ENCODE peak calls at places on chromosome 7, in seven cellular contexts. One of them, this sample, is unnamed.

GRCh38 chr7:2260820-2261219 is 18.8 kb downstream of the NUDT1 start:
- DNase-seq in naive thymus-derived CD4-positive, alpha-beta T cell: no peak
- DNase-seq in stimulated activated effector memory CD8-positive, alpha-beta T cell treated with anti-CD3 and anti-CD28 coated beads, Interleukin-12 subunit alpha, Interleukin-12 subunit beta, amount 100 ng/mL, for 72 hours: no peak
- DNase-seq in tibial nerve: no peak
- DNase-seq in GM06990: no peak
- DNase-seq in NCI-H1105: peak; percentile 79
- DNase-seq in DMS79: peak; percentile 80
- DNase-seq in this sample: no peak

GRCh38 chr7:90736316-90736715 is 140.2 kb downstream of the CDK14 start:
- DNase-seq in DMS79: no peak
- DNase-seq in NCI-H1105: no peak
- DNase-seq in tibial nerve: no peak
- DNase-seq in naive thymus-derived CD4-positive, alpha-beta T cell: no peak
- DNase-seq in GM06990: no peak
- DNase-seq in stimulated activated effector memory CD8-positive, alpha-beta T cell treated with anti-CD3 and anti-CD28 coated beads, Interleukin-12 subunit alpha, Interleukin-12 subunit beta, amount 100 ng/mL, for 72 hours: no peak
- DNase-seq in this sample: no peak

GRCh38 chr7:38880035-38880434 is 29.0 kb downstream of the VPS41 start:
- DNase-seq in naive thymus-derived CD4-positive, alpha-beta T cell: no peak
- DNase-seq in GM06990: no peak
- DNase-seq in tibial nerve: no peak
- DNase-seq in stimulated activated effector memory CD8-positive, alpha-beta T cell treated with anti-CD3 and anti-CD28 coated beads, Interleukin-12 subunit alpha, Interleukin-12 subunit beta, amount 100 ng/mL, for 72 hours: no peak
- DNase-seq in DMS79: no peak
- DNase-seq in NCI-H1105: no peak
- DNase-seq in this sample: no peak

GRCh38 chr7:8035647-8036518 is 67.3 kb downstream of the GLCCI1 start:
- DNase-seq in tibial nerve: no peak
- DNase-seq in NCI-H1105: no peak
- DNase-seq in stimulated activated effector memory CD8-positive, alpha-beta T cell treated with anti-CD3 and anti-CD28 coated beads, Interleukin-12 subunit alpha, Interleukin-12 subunit beta, amount 100 ng/mL, for 72 hours: peak; percentile 62
- DNase-seq in DMS79: no peak
- DNase-seq in GM06990: no peak
- DNase-seq in naive thymus-derived CD4-positive, alpha-beta T cell: peak; percentile 36
- DNase-seq in this sample: no peak

GRCh38 chr7:131119381-131119780 is 208.3 kb upstream of the MKLN1 start:
- DNase-seq in DMS79: no peak
- DNase-seq in stimulated activated effector memory CD8-positive, alpha-beta T cell treated with anti-CD3 and anti-CD28 coated beads, Interleukin-12 subunit alpha, Interleukin-12 subunit beta, amount 100 ng/mL, for 72 hours: no peak
- DNase-seq in tibial nerve: no peak
- DNase-seq in NCI-H1105: no peak
- DNase-seq in naive thymus-derived CD4-positive, alpha-beta T cell: no peak
- DNase-seq in GM06990: no peak
- DNase-seq in this sample: no peak

GRCh38 chr7:23211542-23211941 is 29.7 kb downstream of the NUP42 start:
- DNase-seq in tibial nerve: no peak
- DNase-seq in GM06990: no peak
- DNase-seq in naive thymus-derived CD4-positive, alpha-beta T cell: no peak
- DNase-seq in DMS79: no peak
- DNase-seq in NCI-H1105: no peak
- DNase-seq in stimulated activated effector memory CD8-positive, alpha-beta T cell treated with anti-CD3 and anti-CD28 coated beads, Interleukin-12 subunit alpha, Interleukin-12 subunit beta, amount 100 ng/mL, for 72 hours: no peak
- DNase-seq in this sample: no peak

GRCh38 chr7:120725376-120726039 is 132.4 kb downstream of the TSPAN12 start:
- DNase-seq in tibial nerve: no peak
- DNase-seq in DMS79: no peak
- DNase-seq in NCI-H1105: peak; percentile 65
- DNase-seq in naive thymus-derived CD4-positive, alpha-beta T cell: no peak
- DNase-seq in stimulated activated effector memory CD8-positive, alpha-beta T cell treated with anti-CD3 and anti-CD28 coated beads, Interleukin-12 subunit alpha, Interleukin-12 subunit beta, amount 100 ng/mL, for 72 hours: no peak
- DNase-seq in GM06990: peak; percentile 4
- DNase-seq in this sample: no peak

GRCh38 chr7:117152213-117153007 is 170.4 kb downstream of the WNT2 start:
- DNase-seq in GM06990: no peak
- DNase-seq in DMS79: peak; percentile 41
- DNase-seq in NCI-H1105: peak; percentile 45
- DNase-seq in stimulated activated effector memory CD8-positive, alpha-beta T cell treated with anti-CD3 and anti-CD28 coated beads, Interleukin-12 subunit alpha, Interleukin-12 subunit beta, amount 100 ng/mL, for 72 hours: no peak
- DNase-seq in tibial nerve: no peak
- DNase-seq in naive thymus-derived CD4-positive, alpha-beta T cell: no peak
- DNase-seq in this sample: no peak

GRCh38 chr7:131109757-131110293 is 217.9 kb upstream of the MKLN1 start:
- DNase-seq in stimulated activated effector memory CD8-positive, alpha-beta T cell treated with anti-CD3 and anti-CD28 coated beads, Interleukin-12 subunit alpha, Interleukin-12 subunit beta, amount 100 ng/mL, for 72 hours: peak; percentile 86
- DNase-seq in DMS79: peak; percentile 30
- DNase-seq in naive thymus-derived CD4-positive, alpha-beta T cell: peak; percentile 57
- DNase-seq in NCI-H1105: peak; percentile 66
- DNase-seq in GM06990: peak; percentile 85
- DNase-seq in tibial nerve: peak; percentile 59
- DNase-seq in this sample: peak; percentile 64

GRCh38 chr7:116166167-116166566 is 44.2 kb upstream of the TES start:
- DNase-seq in NCI-H1105: no peak
- DNase-seq in DMS79: no peak
- DNase-seq in naive thymus-derived CD4-positive, alpha-beta T cell: no peak
- DNase-seq in GM06990: no peak
- DNase-seq in tibial nerve: no peak
- DNase-seq in stimulated activated effector memory CD8-positive, alpha-beta T cell treated with anti-CD3 and anti-CD28 coated beads, Interleukin-12 subunit alpha, Interleukin-12 subunit beta, amount 100 ng/mL, for 72 hours: no peak
- DNase-seq in this sample: no peak

GRCh38 chr7:24214670-24215069 is 69.3 kb upstream of the NPY start:
- DNase-seq in DMS79: no peak
- DNase-seq in naive thymus-derived CD4-positive, alpha-beta T cell: no peak
- DNase-seq in NCI-H1105: no peak
- DNase-seq in tibial nerve: no peak
- DNase-seq in GM06990: no peak
- DNase-seq in stimulated activated effector memory CD8-positive, alpha-beta T cell treated with anti-CD3 and anti-CD28 coated beads, Interleukin-12 subunit alpha, Interleukin-12 subunit beta, amount 100 ng/mL, for 72 hours: no peak
- DNase-seq in this sample: no peak

GRCh38 chr7:36115448-36116321 is 37.4 kb upstream of the EEPD1 start:
- DNase-seq in GM06990: peak; percentile 60
- DNase-seq in NCI-H1105: no peak
- DNase-seq in stimulated activated effector memory CD8-positive, alpha-beta T cell treated with anti-CD3 and anti-CD28 coated beads, Interleukin-12 subunit alpha, Interleukin-12 subunit beta, amount 100 ng/mL, for 72 hours: peak; percentile 90
- DNase-seq in tibial nerve: peak; percentile 27
- DNase-seq in naive thymus-derived CD4-positive, alpha-beta T cell: no peak
- DNase-seq in DMS79: no peak
- DNase-seq in this sample: no peak

GRCh38 chr7:51645298-51645697 is 328.7 kb upstream of the COBL start:
- DNase-seq in tibial nerve: no peak
- DNase-seq in naive thymus-derived CD4-positive, alpha-beta T cell: no peak
- DNase-seq in GM06990: no peak
- DNase-seq in DMS79: no peak
- DNase-seq in NCI-H1105: no peak
- DNase-seq in stimulated activated effector memory CD8-positive, alpha-beta T cell treated with anti-CD3 and anti-CD28 coated beads, Interleukin-12 subunit alpha, Interleukin-12 subunit beta, amount 100 ng/mL, for 72 hours: no peak
- DNase-seq in this sample: no peak

GRCh38 chr7:14834888-14835287 is 67.7 kb downstream of the DGKB start:
- DNase-seq in GM06990: no peak
- DNase-seq in NCI-H1105: no peak
- DNase-seq in stimulated activated effector memory CD8-positive, alpha-beta T cell treated with anti-CD3 and anti-CD28 coated beads, Interleukin-12 subunit alpha, Interleukin-12 subunit beta, amount 100 ng/mL, for 72 hours: no peak
- DNase-seq in naive thymus-derived CD4-positive, alpha-beta T cell: no peak
- DNase-seq in tibial nerve: no peak
- DNase-seq in DMS79: no peak
- DNase-seq in this sample: no peak

GRCh38 chr7:5777932-5778331 is 3.5 kb downstream of the RNF216 start:
- DNase-seq in GM06990: no peak
- DNase-seq in DMS79: no peak
- DNase-seq in naive thymus-derived CD4-positive, alpha-beta T cell: no peak
- DNase-seq in stimulated activated effector memory CD8-positive, alpha-beta T cell treated with anti-CD3 and anti-CD28 coated beads, Interleukin-12 subunit alpha, Interleukin-12 subunit beta, amount 100 ng/mL, for 72 hours: no peak
- DNase-seq in NCI-H1105: no peak
- DNase-seq in tibial nerve: no peak
- DNase-seq in this sample: no peak

GRCh38 chr7:47254081-47255006 is 327.6 kb downstream of the TNS3 start:
- DNase-seq in NCI-H1105: peak; percentile 68
- DNase-seq in tibial nerve: peak; percentile 73
- DNase-seq in stimulated activated effector memory CD8-positive, alpha-beta T cell treated with anti-CD3 and anti-CD28 coated beads, Interleukin-12 subunit alpha, Interleukin-12 subunit beta, amount 100 ng/mL, for 72 hours: no peak
- DNase-seq in GM06990: peak; percentile 66
- DNase-seq in naive thymus-derived CD4-positive, alpha-beta T cell: peak; percentile 17
- DNase-seq in DMS79: no peak
- DNase-seq in this sample: peak; percentile 71

GRCh38 chr7:149683191-149683590 is 90.2 kb downstream of the ZNF467 start:
- DNase-seq in stimulated activated effector memory CD8-positive, alpha-beta T cell treated with anti-CD3 and anti-CD28 coated beads, Interleukin-12 subunit alpha, Interleukin-12 subunit beta, amount 100 ng/mL, for 72 hours: no peak
- DNase-seq in DMS79: no peak
- DNase-seq in NCI-H1105: no peak
- DNase-seq in GM06990: no peak
- DNase-seq in tibial nerve: no peak
- DNase-seq in naive thymus-derived CD4-positive, alpha-beta T cell: no peak
- DNase-seq in this sample: no peak